ENCODE peak calls at places on chromosomes 4 and X, in ten cellular contexts. G is GM12878, R is IMR-90, F is uterus, A is adrenal gland, P is A549, C is Peyer's patch, E is transverse colon, K is ovary, J is lower leg skin. V is an unnamed sample.

GRCh38 chrX:30153175-30153880 is 62.0 kb upstream of the MAGEB2 start:
- DNase-seq in F (no peak), K (no peak), E (no peak), C (no peak), G (no peak), J (no peak), P (no peak), A (no peak), R (no peak), V (no peak)

GRCh38 chrX:13487731-13488505 is 81.5 kb upstream of the EGFL6 start:
- DNase-seq in P (peak), C (peak), F (peak), E (peak), R (peak), A (peak), J (no peak), G (peak), K (peak), V (no peak)

GRCh38 chr4:37936889-37937498 is 23.2 kb upstream of the PTTG2 start:
- DNase-seq in G (no peak), E (no peak), J (no peak), C (no peak), F (no peak), P (no peak), K (no peak), R (no peak), A (peak), V (peak)

GRCh38 chr4:121728798-121729226 is 32.0 kb upstream of the ANXA5 start:
- DNase-seq in A (no peak), J (no peak), G (no peak), C (no peak), K (no peak), R (peak), F (no peak), P (peak), E (no peak), V (no peak)

GRCh38 chr4:169220854-169221311 is 49.9 kb downstream of the SH3RF1 start:
- DNase-seq in E (no peak), J (no peak), K (no peak), C (no peak), G (no peak), R (peak), A (no peak), F (no peak), P (no peak), V (no peak)

GRCh38 chr4:155954118-155954503 is 445 bp upstream of the CTSO start:
- DNase-seq in J (no peak), A (no peak), C (peak), P (no peak), R (no peak), E (peak), K (peak), F (peak), G (no peak), V (no peak)

GRCh38 chr4:54861201-54861600 is 203.4 kb downstream of the KIT start:
- DNase-seq in C (no peak), K (no peak), A (no peak), G (no peak), F (no peak), R (no peak), P (no peak), E (no peak), J (no peak), V (no peak)

GRCh38 chrX:150899191-150899757 is 806 bp upstream of the CD99L2 start:
- DNase-seq in K (peak), P (peak), C (peak), E (peak), F (peak), G (no peak), A (peak), R (peak), J (peak), V (peak)

GRCh38 chrX:48909703-48910102 is 1.7 kb downstream of the SLC35A2 start:
- DNase-seq in G (no peak), J (no peak), K (no peak), E (no peak), P (no peak), R (no peak), F (no peak), C (no peak), A (no peak), V (no peak)

GRCh38 chrX:48908600-48908999 is 2.8 kb downstream of the SLC35A2 start:
- DNase-seq in A (no peak), E (no peak), J (no peak), K (no peak), C (no peak), G (no peak), P (no peak), F (no peak), R (no peak), V (no peak)

GRCh38 chrX:48913605-48914366 is 2.3 kb upstream of the SLC35A2 start:
- DNase-seq in A (no peak), C (no peak), G (no peak), F (no peak), P (no peak), R (no peak), J (no peak), E (no peak), K (no peak), V (no peak)

GRCh38 chrX:48910926-48911406 is 480 bp downstream of the SLC35A2 start:
- DNase-seq in F (no peak), E (no peak), J (no peak), C (no peak), K (no peak), P (no peak), R (peak), G (no peak), A (no peak), V (no peak)

GRCh38 chrX:48911407-48912182 is at the start of gene SLC35A2:
- DNase-seq in J (peak), F (peak), R (peak), P (peak), C (peak), G (no peak), A (peak), K (peak), E (peak), V (peak)
- TF ChIP-seq POLR2A in J (peak), F (peak), R (peak), P (peak), C (peak), G (peak), A (peak), K (peak), E (peak), V (no peak)

GRCh38 chr4:72280252-72280651 is 248.5 kb downstream of the NPFFR2 start:
- DNase-seq in P (no peak), C (no peak), R (no peak), G (no peak), J (no peak), F (no peak), A (no peak), E (no peak), K (no peak), V (no peak)

GRCh38 chr4:72290737-72291136 is 258.9 kb downstream of the NPFFR2 start:
- DNase-seq in J (no peak), C (no peak), K (no peak), G (no peak), F (no peak), R (no peak), E (no peak), P (no peak), A (no peak), V (no peak)

GRCh38 chr4:72283357-72283756 is 251.6 kb downstream of the NPFFR2 start:
- DNase-seq in P (no peak), G (no peak), R (no peak), K (no peak), J (no peak), C (no peak), F (no peak), A (no peak), E (no peak), V (no peak)

DNA sequence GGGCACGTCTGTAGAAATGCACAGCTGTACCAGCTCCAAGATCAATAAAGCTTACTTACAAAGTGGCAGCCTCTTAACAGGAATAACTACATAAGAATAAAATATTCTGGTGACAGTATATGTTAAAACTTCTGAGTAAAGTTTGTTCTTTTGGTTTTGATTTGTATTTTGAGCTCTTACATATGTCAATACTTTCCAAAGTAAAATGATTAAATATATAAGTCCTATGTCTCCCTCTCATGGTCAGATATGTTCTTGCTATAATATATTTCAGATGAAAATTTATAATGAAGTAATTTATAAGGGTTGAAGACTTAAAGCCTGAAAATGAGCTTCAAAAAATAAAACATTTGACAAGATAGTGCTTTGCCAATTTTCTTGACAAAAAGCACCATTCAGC is 254.4 kb downstream of the NPFFR2 start:
- DNase-seq in A (no peak), C (no peak), G (no peak), R (peak), E (no peak), F (no peak), J (no peak), P (peak), K (no peak), V (no peak)
- TF ChIP-seq CTCF in A (no peak), C (no peak), G (no peak), R (peak), E (no peak), F (no peak), J (no peak), P (no peak), K (no peak), V (no peak)

GRCh38 chr4:153344131-153345010 is at the start of gene MND1:
- DNase-seq in C (peak), A (peak), E (peak), K (peak), J (peak), G (no peak), P (peak), R (peak), F (peak), V (peak)
- TF ChIP-seq POLR2A in C (no peak), A (no peak), E (no peak), K (no peak), J (no peak), G (peak), P (peak), R (peak), F (no peak), V (no peak)

GRCh38 chrX:8873956-8874355 is 72.8 kb upstream of the FAM9A start:
- DNase-seq in K (no peak), E (no peak), A (no peak), R (no peak), G (no peak), P (no peak), J (no peak), C (no peak), F (no peak), V (no peak)

GRCh38 chrX:8879750-8880149 is 78.6 kb upstream of the FAM9A start:
- DNase-seq in G (no peak), F (no peak), A (peak), C (peak), R (peak), J (no peak), K (no peak), E (peak), P (peak), V (no peak)
- TF ChIP-seq CTCF in G (peak), F (no peak), A (peak), C (peak), R (peak), J (no peak), K (no peak), E (peak), P (peak), V (peak)

GRCh38 chrX:120250522-120251271 is at the start of gene ZBTB33:
- DNase-seq in P (peak), G (peak), A (peak), C (peak), E (peak), K (peak), F (peak), J (peak), R (peak), V (peak)
- TF ChIP-seq POLR2A in P (peak), G (peak), A (peak), C (peak), E (peak), K (peak), F (peak), J (no peak), R (peak), V (no peak)

DNA sequence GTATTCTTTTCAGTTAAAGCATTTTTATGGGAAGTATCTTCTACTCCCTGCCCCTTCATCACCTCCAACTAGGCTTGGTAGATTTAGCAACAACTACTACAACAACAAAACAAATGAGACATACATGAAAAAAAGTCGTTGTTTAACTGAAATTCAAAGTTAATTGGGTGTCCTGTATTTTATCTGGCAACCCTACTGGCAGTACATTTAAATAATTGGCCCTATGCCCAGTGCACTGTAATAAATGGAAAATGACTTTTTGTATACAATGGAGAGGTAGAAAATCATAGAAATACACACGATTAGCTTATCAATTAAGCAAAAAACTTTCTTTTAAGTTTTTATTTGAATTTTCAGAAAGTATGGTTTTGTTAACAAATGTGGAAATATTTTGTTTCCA is 21.4 kb upstream of the CLGN start:
- DNase-seq in F (no peak), J (no peak), A (no peak), P (no peak), R (no peak), G (no peak), K (no peak), C (no peak), E (no peak), V (no peak)
- TF ChIP-seq CTCF in F (no peak), J (no peak), A (no peak), P (no peak), R (no peak), G (no peak), K (no peak), C (no peak), E (no peak), V (no peak)

GRCh38 chr4:57109847-57110634 is at the start of gene IGFBP7:
- DNase-seq in E (peak), R (no peak), F (peak), C (peak), K (peak), J (peak), P (no peak), G (no peak), A (no peak), V (peak)
- TF ChIP-seq POLR2A in E (peak), R (peak), F (peak), C (peak), K (peak), J (no peak), P (peak), G (no peak), A (peak), V (peak)

GRCh38 chrX:40307871-40308270 is 210.1 kb upstream of the BCOR start:
- DNase-seq in R (no peak), P (no peak), J (no peak), G (no peak), C (no peak), A (no peak), E (no peak), K (no peak), F (no peak), V (no peak)
- TF ChIP-seq CTCF in R (no peak), P (no peak), J (no peak), G (no peak), C (no peak), A (no peak), E (no peak), K (no peak), F (no peak), V (no peak)

DNA sequence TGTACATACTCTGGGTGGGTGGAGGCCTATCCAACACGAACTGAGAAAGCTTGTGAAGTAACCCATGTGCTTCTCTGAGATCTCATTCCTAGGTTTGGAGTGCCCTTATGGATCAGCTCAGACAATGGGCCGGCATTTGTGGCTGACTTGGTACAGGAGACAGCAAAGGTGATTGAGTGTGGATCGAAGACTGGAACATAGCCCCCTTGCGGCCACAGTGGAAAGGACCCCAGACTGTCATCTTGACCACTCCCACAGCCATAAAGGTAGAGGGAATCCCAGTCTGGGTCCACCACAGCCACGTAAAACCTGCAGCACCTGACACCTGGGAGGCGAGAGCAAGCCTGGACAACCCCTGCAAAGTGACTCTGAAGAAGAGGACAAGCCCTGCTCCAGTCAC is 598.0 kb upstream of the AADAT start:
- DNase-seq in J (no peak), F (no peak), A (no peak), R (no peak), P (no peak), E (no peak), C (no peak), K (no peak), G (no peak), V (no peak)
- TF ChIP-seq POLR2A in J (no peak), F (no peak), A (no peak), R (no peak), P (no peak), E (no peak), C (no peak), K (no peak), G (no peak), V (no peak)

GRCh38 chr4:72948080-72948479 is 121.4 kb downstream of the COX18 start:
- DNase-seq in K (no peak), E (no peak), F (no peak), G (no peak), R (no peak), C (no peak), J (no peak), P (no peak), A (no peak), V (no peak)
- TF ChIP-seq CTCF in K (no peak), E (no peak), F (no peak), G (no peak), R (no peak), C (no peak), J (no peak), P (no peak), A (no peak), V (no peak)

V was measured in heart left ventricle.